ENCODE peak calls at places on chromosomes 12 and 14, in ten cellular contexts. One of them, this sample, is unnamed.

GRCh38 chr12:122304924-122305323 is 38.6 kb upstream of the VPS33A start:
- DNase-seq in CD4-positive, alpha-beta T cell: no peak
- DNase-seq in dorsolateral prefrontal cortex: no peak
- DNase-seq in ascending aorta: no peak
- DNase-seq in aorta: no peak
- DNase-seq in Karpas-422: no peak
- DNase-seq in esophagus squamous epithelium: no peak
- DNase-seq in adrenal gland: no peak
- DNase-seq in suprapubic skin: no peak
- DNase-seq in heart left ventricle: no peak
- DNase-seq in this sample: no peak

GRCh38 chr12:108381793-108382436 is 42.8 kb upstream of the CMKLR1 start:
- DNase-seq in CD4-positive, alpha-beta T cell: no peak
- DNase-seq in heart left ventricle: no peak
- DNase-seq in ascending aorta: no peak
- DNase-seq in esophagus squamous epithelium: no peak
- DNase-seq in aorta: no peak
- DNase-seq in suprapubic skin: no peak
- DNase-seq in adrenal gland: no peak
- DNase-seq in Karpas-422: no peak
- DNase-seq in dorsolateral prefrontal cortex: no peak
- DNase-seq in this sample: no peak

GRCh38 chr12:64621257-64621942 is 11.1 kb downstream of the RASSF3 start:
- DNase-seq in adrenal gland: no peak
- DNase-seq in esophagus squamous epithelium: no peak
- DNase-seq in ascending aorta: no peak
- DNase-seq in aorta: peak
- DNase-seq in CD4-positive, alpha-beta T cell: no peak
- DNase-seq in dorsolateral prefrontal cortex: no peak
- DNase-seq in Karpas-422: peak
- DNase-seq in suprapubic skin: no peak
- DNase-seq in heart left ventricle: no peak
- DNase-seq in this sample: no peak

GRCh38 chr14:94113073-94113472 is 2.5 kb downstream of the IFI27 start:
- DNase-seq in dorsolateral prefrontal cortex: no peak
- DNase-seq in CD4-positive, alpha-beta T cell: no peak
- DNase-seq in Karpas-422: no peak
- DNase-seq in adrenal gland: no peak
- DNase-seq in ascending aorta: no peak
- DNase-seq in suprapubic skin: peak
- DNase-seq in esophagus squamous epithelium: no peak
- DNase-seq in heart left ventricle: no peak
- DNase-seq in aorta: no peak
- DNase-seq in this sample: no peak

GRCh38 chr14:101705733-101706508 is 55.6 kb upstream of the PPP2R5C start:
- DNase-seq in heart left ventricle: peak
- DNase-seq in aorta: no peak
- DNase-seq in adrenal gland: peak
- DNase-seq in dorsolateral prefrontal cortex: no peak
- DNase-seq in CD4-positive, alpha-beta T cell: peak
- DNase-seq in Karpas-422: no peak
- DNase-seq in esophagus squamous epithelium: no peak
- DNase-seq in suprapubic skin: peak
- DNase-seq in ascending aorta: no peak
- DNase-seq in this sample: peak

GRCh38 chr14:50573862-50574261 is 13.9 kb downstream of the ATL1 start:
- DNase-seq in ascending aorta: no peak
- DNase-seq in dorsolateral prefrontal cortex: no peak
- DNase-seq in esophagus squamous epithelium: no peak
- DNase-seq in CD4-positive, alpha-beta T cell: no peak
- DNase-seq in Karpas-422: no peak
- DNase-seq in aorta: no peak
- DNase-seq in heart left ventricle: no peak
- DNase-seq in suprapubic skin: no peak
- DNase-seq in adrenal gland: no peak
- DNase-seq in this sample: no peak

GRCh38 chr12:48002773-48003218 is 1.5 kb downstream of the COL2A1 start:
- DNase-seq in dorsolateral prefrontal cortex: no peak
- DNase-seq in aorta: peak
- DNase-seq in suprapubic skin: peak
- DNase-seq in heart left ventricle: peak
- DNase-seq in CD4-positive, alpha-beta T cell: no peak
- DNase-seq in esophagus squamous epithelium: no peak
- DNase-seq in adrenal gland: no peak
- DNase-seq in Karpas-422: no peak
- DNase-seq in ascending aorta: no peak
- DNase-seq in this sample: no peak

GRCh38 chr14:56844603-56845002 is 34.3 kb upstream of the OTX2 start:
- DNase-seq in CD4-positive, alpha-beta T cell: no peak
- DNase-seq in esophagus squamous epithelium: no peak
- DNase-seq in aorta: no peak
- DNase-seq in adrenal gland: no peak
- DNase-seq in heart left ventricle: no peak
- DNase-seq in Karpas-422: no peak
- DNase-seq in suprapubic skin: no peak
- DNase-seq in dorsolateral prefrontal cortex: no peak
- DNase-seq in ascending aorta: no peak
- DNase-seq in this sample: no peak

GRCh38 chr14:50059773-50060629 is 56.4 kb downstream of the VCPKMT start:
- DNase-seq in ascending aorta: no peak
- DNase-seq in adrenal gland: no peak
- DNase-seq in heart left ventricle: no peak
- DNase-seq in CD4-positive, alpha-beta T cell: no peak
- DNase-seq in Karpas-422: no peak
- DNase-seq in esophagus squamous epithelium: no peak
- DNase-seq in dorsolateral prefrontal cortex: no peak
- DNase-seq in suprapubic skin: no peak
- DNase-seq in aorta: no peak
- DNase-seq in this sample: no peak

GRCh38 chr14:101475468-101476257 is 85.6 kb upstream of the DIO3 start:
- DNase-seq in esophagus squamous epithelium: no peak
- DNase-seq in suprapubic skin: peak
- DNase-seq in adrenal gland: peak
- DNase-seq in heart left ventricle: no peak
- DNase-seq in CD4-positive, alpha-beta T cell: no peak
- DNase-seq in aorta: peak
- DNase-seq in Karpas-422: no peak
- DNase-seq in ascending aorta: no peak
- DNase-seq in dorsolateral prefrontal cortex: no peak
- DNase-seq in this sample: no peak

GRCh38 chr14:36056846-36057245 is 119.7 kb downstream of the PTCSC3 start:
- DNase-seq in adrenal gland: no peak
- DNase-seq in esophagus squamous epithelium: no peak
- DNase-seq in dorsolateral prefrontal cortex: no peak
- DNase-seq in ascending aorta: no peak
- DNase-seq in aorta: no peak
- DNase-seq in CD4-positive, alpha-beta T cell: no peak
- DNase-seq in heart left ventricle: no peak
- DNase-seq in suprapubic skin: no peak
- DNase-seq in Karpas-422: no peak
- DNase-seq in this sample: no peak

GRCh38 chr14:68182492-68182891 is 362.9 kb downstream of the RAD51B start:
- DNase-seq in suprapubic skin: no peak
- DNase-seq in heart left ventricle: no peak
- DNase-seq in Karpas-422: no peak
- DNase-seq in dorsolateral prefrontal cortex: no peak
- DNase-seq in CD4-positive, alpha-beta T cell: no peak
- DNase-seq in ascending aorta: no peak
- DNase-seq in aorta: no peak
- DNase-seq in esophagus squamous epithelium: no peak
- DNase-seq in adrenal gland: no peak
- DNase-seq in this sample: no peak

DNA sequence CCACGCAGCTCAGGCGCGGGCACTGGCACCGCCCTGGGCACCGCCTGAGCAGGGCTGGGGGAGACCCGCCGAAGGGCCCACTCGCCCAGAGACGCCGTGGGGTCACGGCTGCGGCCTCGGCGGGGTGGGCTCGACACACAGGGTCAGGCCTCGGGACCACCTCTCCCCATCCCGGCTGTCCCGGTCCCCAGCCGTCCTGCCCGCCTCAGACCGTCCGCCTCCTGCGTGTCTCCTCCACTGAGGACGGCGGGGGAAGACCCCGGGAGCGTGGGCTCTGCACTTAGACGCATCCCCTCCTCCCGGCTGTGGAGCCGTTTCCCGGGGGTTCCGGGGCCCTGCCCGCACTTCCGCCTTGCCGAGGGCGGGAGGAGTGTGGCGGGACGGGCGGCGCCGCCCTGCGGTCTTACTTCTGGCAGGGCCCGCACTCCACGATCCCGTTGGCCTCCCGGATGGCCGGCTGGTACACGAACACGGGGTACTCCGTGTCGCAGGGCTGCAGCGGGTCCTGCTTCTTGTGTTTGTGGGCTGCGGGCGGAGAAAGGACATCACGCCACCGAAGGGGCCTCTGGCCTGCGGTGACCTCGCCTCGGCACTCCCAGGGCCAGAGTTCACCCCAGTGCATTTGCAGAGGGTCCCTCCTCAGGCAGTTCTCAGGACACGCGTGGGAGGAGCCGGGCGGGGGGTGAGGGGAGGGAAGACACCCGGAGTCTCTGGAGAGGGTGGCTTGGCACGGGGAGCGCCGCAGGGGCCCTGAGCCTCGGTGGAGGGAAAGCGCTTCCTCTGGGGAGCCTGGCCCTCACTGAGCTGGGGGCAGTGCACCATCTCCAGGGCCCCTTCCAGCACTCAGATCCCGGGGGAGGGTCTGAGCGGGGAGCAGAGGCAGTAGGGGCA is 23.1 kb upstream of the LRTM2 start:
- DNase-seq in heart left ventricle: peak
- DNase-seq in aorta: peak
- DNase-seq in esophagus squamous epithelium: no peak
- DNase-seq in dorsolateral prefrontal cortex: no peak
- DNase-seq in adrenal gland: no peak
- DNase-seq in CD4-positive, alpha-beta T cell: peak
- DNase-seq in Karpas-422: peak
- DNase-seq in ascending aorta: no peak
- DNase-seq in suprapubic skin: peak
- DNase-seq in this sample: no peak
- H3K27ac ChIP-seq in heart left ventricle: peak
- H3K27ac ChIP-seq in aorta: no peak
- H3K27ac ChIP-seq in esophagus squamous epithelium: peak
- H3K27ac ChIP-seq in dorsolateral prefrontal cortex: no peak
- H3K27ac ChIP-seq in adrenal gland: peak
- H3K27ac ChIP-seq in CD4-positive, alpha-beta T cell: peak
- H3K27ac ChIP-seq in Karpas-422: no peak
- H3K27ac ChIP-seq in ascending aorta: peak
- H3K27ac ChIP-seq in suprapubic skin: peak
- H3K27ac ChIP-seq in this sample: peak

DNA sequence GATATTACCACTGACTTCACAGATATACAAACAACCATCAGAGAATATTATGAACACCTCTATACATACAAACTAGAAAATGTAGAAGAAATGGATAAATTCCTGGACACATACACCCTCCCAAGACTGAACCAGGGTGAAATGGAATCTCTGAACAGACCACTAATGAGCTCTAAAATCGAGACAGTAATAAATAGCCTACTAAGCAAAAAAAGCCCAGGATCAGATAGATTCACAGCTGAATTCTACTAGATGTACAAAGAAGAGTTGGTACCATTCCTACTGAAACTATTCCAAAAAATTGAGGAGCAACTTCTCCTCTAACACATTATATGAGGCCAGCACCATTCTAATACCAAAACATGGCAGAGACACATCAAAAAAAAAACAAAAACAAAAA is 837.7 kb downstream of the FSCB start:
- DNase-seq in aorta: no peak
- DNase-seq in esophagus squamous epithelium: no peak
- DNase-seq in heart left ventricle: no peak
- DNase-seq in Karpas-422: no peak
- DNase-seq in ascending aorta: no peak
- DNase-seq in dorsolateral prefrontal cortex: no peak
- DNase-seq in suprapubic skin: no peak
- DNase-seq in adrenal gland: no peak
- DNase-seq in CD4-positive, alpha-beta T cell: no peak
- DNase-seq in this sample: no peak
- H3K27ac ChIP-seq in aorta: no peak
- H3K27ac ChIP-seq in esophagus squamous epithelium: no peak
- H3K27ac ChIP-seq in heart left ventricle: no peak
- H3K27ac ChIP-seq in Karpas-422: no peak
- H3K27ac ChIP-seq in ascending aorta: no peak
- H3K27ac ChIP-seq in dorsolateral prefrontal cortex: no peak
- H3K27ac ChIP-seq in suprapubic skin: no peak
- H3K27ac ChIP-seq in adrenal gland: no peak
- H3K27ac ChIP-seq in CD4-positive, alpha-beta T cell: no peak
- H3K27ac ChIP-seq in this sample: no peak

GRCh38 chr14:65261425-65261920 is 151.1 kb upstream of the FUT8 start:
- DNase-seq in esophagus squamous epithelium: no peak
- DNase-seq in adrenal gland: no peak
- DNase-seq in CD4-positive, alpha-beta T cell: no peak
- DNase-seq in heart left ventricle: no peak
- DNase-seq in ascending aorta: no peak
- DNase-seq in dorsolateral prefrontal cortex: no peak
- DNase-seq in aorta: no peak
- DNase-seq in Karpas-422: no peak
- DNase-seq in suprapubic skin: no peak
- DNase-seq in this sample: no peak
- H3K27ac ChIP-seq in esophagus squamous epithelium: no peak
- H3K27ac ChIP-seq in adrenal gland: no peak
- H3K27ac ChIP-seq in CD4-positive, alpha-beta T cell: no peak
- H3K27ac ChIP-seq in heart left ventricle: no peak
- H3K27ac ChIP-seq in ascending aorta: no peak
- H3K27ac ChIP-seq in dorsolateral prefrontal cortex: no peak
- H3K27ac ChIP-seq in aorta: no peak
- H3K27ac ChIP-seq in Karpas-422: no peak
- H3K27ac ChIP-seq in suprapubic skin: no peak
- H3K27ac ChIP-seq in this sample: no peak

DNA sequence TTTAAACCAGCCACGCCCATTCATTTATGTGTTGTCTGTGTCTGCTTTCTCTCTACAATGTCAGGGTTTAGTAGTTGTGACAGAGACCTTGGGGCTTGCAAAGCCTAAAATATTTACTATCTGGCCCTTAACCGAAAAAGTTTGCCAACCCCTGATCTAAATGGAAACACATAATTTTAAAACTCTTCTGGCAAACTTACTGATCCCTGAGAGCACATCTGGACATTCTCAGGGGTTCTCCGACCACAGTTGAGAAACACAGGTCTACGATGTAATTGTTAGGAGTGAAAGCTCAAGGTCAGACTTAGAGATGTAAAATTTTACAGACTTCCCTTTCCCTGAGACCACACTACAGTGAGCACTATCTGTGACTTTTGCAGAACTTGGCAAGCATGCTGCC is 21.4 kb downstream of the TMTC2 start:
- DNase-seq in aorta: no peak
- DNase-seq in suprapubic skin: no peak
- DNase-seq in adrenal gland: no peak
- DNase-seq in dorsolateral prefrontal cortex: no peak
- DNase-seq in ascending aorta: no peak
- DNase-seq in heart left ventricle: no peak
- DNase-seq in Karpas-422: no peak
- DNase-seq in CD4-positive, alpha-beta T cell: no peak
- DNase-seq in esophagus squamous epithelium: no peak
- DNase-seq in this sample: no peak
- H3K27ac ChIP-seq in aorta: no peak
- H3K27ac ChIP-seq in suprapubic skin: no peak
- H3K27ac ChIP-seq in adrenal gland: no peak
- H3K27ac ChIP-seq in dorsolateral prefrontal cortex: peak
- H3K27ac ChIP-seq in ascending aorta: no peak
- H3K27ac ChIP-seq in heart left ventricle: no peak
- H3K27ac ChIP-seq in Karpas-422: no peak
- H3K27ac ChIP-seq in CD4-positive, alpha-beta T cell: no peak
- H3K27ac ChIP-seq in esophagus squamous epithelium: no peak
- H3K27ac ChIP-seq in this sample: no peak

This sample was measured in gastrocnemius medialis.